ENCODE peak calls at places on chromosomes 16 and 17, in four cellular contexts. G is AG10803; L is breast epithelium; Q is CD8-positive, alpha-beta T cell. D is an unnamed sample.

GRCh38 chr17:74950207-74950606 is 14.5 kb downstream of the OTOP3 start:
- DNase-seq in Q (no peak), G (no peak), L (no peak), D (no peak)

GRCh38 chr17:6574689-6575595 is 18.6 kb upstream of the PITPNM3 start:
- DNase-seq in L (no peak), Q (peak; percentile 41), G (peak; percentile 65), D (peak; percentile 81)

GRCh38 chr16:3872216-3872895 is 8.2 kb downstream of the CREBBP start:
- DNase-seq in L (no peak), G (no peak), Q (no peak), D (no peak)

GRCh38 chr17:17360087-17360730 is 57.0 kb downstream of the NT5M start:
- DNase-seq in L (no peak), G (no peak), Q (no peak), D (no peak)

GRCh38 chr16:66940236-66940635 is 4.9 kb downstream of the CES2 start:
- DNase-seq in G (no peak), L (no peak), Q (no peak), D (no peak)

GRCh38 chr16:85583491-85584181 is 29.5 kb upstream of the GSE1 start:
- DNase-seq in Q (peak; percentile 47), G (peak; percentile 91), L (no peak), D (no peak)

GRCh38 chr16:14354561-14355351 is 275.3 kb downstream of the PARN start:
- DNase-seq in G (peak; percentile 65), L (no peak), Q (no peak), D (peak; percentile 84)

GRCh38 chr17:78781339-78782304 is at the start of gene CYTH1:
- DNase-seq in L (peak; percentile 57), G (no peak), Q (no peak), D (no peak)

GRCh38 chr16:59047114-59047513 is 313.0 kb upstream of the GOT2 start:
- DNase-seq in G (no peak), Q (no peak), L (no peak), D (no peak)

GRCh38 chr16:22670551-22670970 is 143.4 kb upstream of the HS3ST2 start:
- DNase-seq in G (no peak), L (no peak), Q (no peak), D (peak; percentile 59)

GRCh38 chr16:84895016-84895415 is 75.2 kb downstream of the CRISPLD2 start:
- DNase-seq in G (no peak), Q (no peak), L (no peak), D (no peak)

GRCh38 chr17:42132941-42133340 is 10.3 kb downstream of the HSPB9 start:
- DNase-seq in G (peak; percentile 87), L (no peak), Q (no peak), D (no peak)

GRCh38 chr17:80274317-80274716 is 13.7 kb downstream of the RNF213 start:
- DNase-seq in Q (no peak), G (no peak), L (no peak), D (no peak)

GRCh38 chr16:48194828-48195566 is 39.2 kb upstream of the ABCC12 start:
- DNase-seq in Q (no peak), G (no peak), L (no peak), D (no peak)

GRCh38 chr16:50629334-50629733 is 51.8 kb downstream of the SNX20 start:
- DNase-seq in G (no peak), L (no peak), Q (no peak), D (no peak)

GRCh38 chr16:52643006-52643405 is 96.1 kb upstream of the TOX3 start:
- DNase-seq in Q (no peak), L (no peak), G (no peak), D (no peak)

GRCh38 chr16:28925386-28926228 is 569 bp upstream of the RABEP2 start:
- DNase-seq in G (peak; percentile 83), Q (peak; percentile 91), L (peak; percentile 70), D (peak; percentile 77)

GRCh38 chr17:55731586-55732250 is 9.1 kb upstream of the TMEM100 start:
- DNase-seq in G (peak; percentile 40), L (no peak), Q (no peak), D (no peak)

GRCh38 chr17:30344283-30345088 is 10.6 kb upstream of the TMIGD1 start:
- DNase-seq in G (peak; percentile 67), L (no peak), Q (no peak), D (no peak)

GRCh38 chr17:79464310-79465010 is 146.4 kb downstream of the RBFOX3 start:
- DNase-seq in G (no peak), L (no peak), Q (no peak), D (no peak)

GRCh38 chr17:21288581-21289017 is 4.1 kb downstream of the MAP2K3 start:
- DNase-seq in Q (peak; percentile 43), G (no peak), L (no peak), D (peak; percentile 66)

GRCh38 chr16:11796227-11797165 is 562 bp downstream of the ZC3H7A start:
- DNase-seq in G (peak; percentile 56), Q (peak; percentile 51), L (no peak), D (peak; percentile 50)

GRCh38 chr16:57601801-57602478 is 26.5 kb upstream of the ADGRG1 start:
- DNase-seq in Q (peak; percentile 77), G (no peak), L (no peak), D (peak; percentile 73)

GRCh38 chr17:47844230-47844629 is 3.2 kb upstream of the SCRN2 start:
- DNase-seq in Q (no peak), G (no peak), L (no peak), D (no peak)

GRCh38 chr17:47848198-47848513 is 2.8 kb downstream of the SP6 start:
- DNase-seq in L (no peak), Q (no peak), G (no peak), D (no peak)

GRCh38 chr17:47847341-47848197 is 3.4 kb downstream of the SP6 start:
- DNase-seq in G (no peak), L (no peak), Q (peak; percentile 29), D (no peak)

GRCh38 chr17:47844814-47845453 is 3.9 kb upstream of the SCRN2 start:
- DNase-seq in G (peak; percentile 38), Q (no peak), L (no peak), D (no peak)

DNA sequence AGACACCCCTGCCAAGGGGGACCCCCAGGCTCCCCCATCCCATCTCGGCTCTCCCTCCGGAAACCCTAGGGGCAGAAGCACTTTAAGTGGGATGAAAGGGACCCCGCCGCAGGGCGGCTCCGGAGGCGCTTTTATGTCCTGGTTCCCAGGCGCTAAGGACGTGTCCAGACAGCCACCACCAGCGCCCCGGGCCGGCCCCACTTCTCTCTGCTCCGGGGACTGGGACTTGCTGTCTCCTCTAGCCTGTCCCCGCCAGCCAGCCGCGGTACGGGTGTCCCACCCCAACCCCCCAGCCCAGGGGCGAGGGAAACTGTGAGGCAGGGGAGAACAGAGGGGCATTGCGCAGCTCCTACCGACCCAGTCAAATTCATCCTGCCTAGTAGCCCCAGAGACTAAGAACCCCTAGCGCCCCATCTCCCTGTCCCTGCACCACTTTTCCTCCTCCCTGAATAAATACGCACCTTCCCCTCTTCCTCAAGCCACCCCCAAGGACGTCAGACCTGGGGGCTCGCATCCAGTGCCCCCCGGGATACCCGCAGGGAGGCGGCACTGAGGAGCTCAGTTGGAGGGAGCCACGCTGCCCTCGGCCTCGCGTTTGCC is 4.1 kb downstream of the SP6 start:
- DNase-seq in Q (no peak), L (no peak), G (no peak), D (no peak)
- TF ChIP-seq CTCF in Q (no peak), L (no peak), G (no peak), D (no peak)

GRCh38 chr16:27374794-27375499 is 27.0 kb upstream of the IL21R start:
- DNase-seq in G (peak; percentile 68), L (no peak), Q (peak; percentile 46), D (peak; percentile 76)
- TF ChIP-seq CTCF in G (peak; percentile 55), L (peak; percentile 30), Q (peak; percentile 42), D (no peak)

GRCh38 chr17:60315650-60316049 is 76.3 kb downstream of the USP32 start:
- DNase-seq in G (no peak), Q (no peak), L (no peak), D (no peak)
- TF ChIP-seq CTCF in G (no peak), Q (no peak), L (no peak), D (no peak)

GRCh38 chr16:78919852-78920251 is 680.7 kb downstream of the MAF start:
- DNase-seq in L (no peak), Q (no peak), G (no peak), D (no peak)

GRCh38 chr16:78926723-78927200 is 673.8 kb downstream of the MAF start:
- DNase-seq in Q (no peak), L (no peak), G (no peak), D (no peak)

GRCh38 chr16:78930561-78930960 is 670.0 kb downstream of the MAF start:
- DNase-seq in L (no peak), G (no peak), Q (no peak), D (no peak)

GRCh38 chr16:78929798-78930197 is 670.7 kb downstream of the MAF start:
- DNase-seq in L (no peak), Q (no peak), G (no peak), D (no peak)

GRCh38 chr16:78925071-78925714 is 675.3 kb downstream of the MAF start:
- DNase-seq in G (no peak), Q (no peak), L (no peak), D (peak; percentile 20)
- TF ChIP-seq CTCF in G (peak; percentile 18), Q (no peak), L (no peak), D (no peak)